ENCODE peak calls at places on chromosomes 5 and 9, in four cellular contexts. R is AG09309, C is spleen, L is adrenal gland. X is an unnamed sample.

GRCh38 chr9:112786834-112787520 is 36.4 kb downstream of the SNX30 start:
- DNase-seq in R (no peak), C (no peak), L (no peak), X (no peak)

GRCh38 chr5:176180339-176180738 is 57.9 kb upstream of the SIMC1 start:
- DNase-seq in R (no peak), C (no peak), L (no peak), X (peak)

GRCh38 chr9:123678038-123678877 is 251.7 kb downstream of the DENND1A start:
- DNase-seq in R (no peak), C (no peak), L (no peak), X (no peak)

GRCh38 chr5:133261993-133262392 is 210.2 kb downstream of the HSPA4 start:
- DNase-seq in R (no peak), C (no peak), L (peak), X (no peak)

GRCh38 chr5:150184990-150185952 is 4.6 kb upstream of the SLC6A7 start:
- DNase-seq in R (no peak), C (no peak), L (no peak), X (no peak)

GRCh38 chr5:124411089-124411488 is 335.4 kb downstream of the ZNF608 start:
- DNase-seq in R (no peak), C (no peak), L (no peak), X (no peak)

GRCh38 chr5:59007460-59008063 is 424.7 kb downstream of the RAB3C start:
- DNase-seq in R (peak), C (no peak), L (no peak), X (no peak)

GRCh38 chr5:173969167-173970049 is 19.6 kb upstream of the C5orf47 start:
- DNase-seq in R (no peak), C (no peak), L (no peak), X (no peak)

GRCh38 chr5:98773214-98773463 is 324 bp upstream of the RGMB start:
- DNase-seq in R (no peak), C (no peak), L (no peak), X (no peak)

GRCh38 chr9:14769235-14769580 is 46.7 kb upstream of the CER1 start:
- DNase-seq in R (no peak), C (no peak), L (peak), X (no peak)

GRCh38 chr5:40914835-40915234 is 5.5 kb downstream of the C7 start:
- DNase-seq in R (no peak), C (no peak), L (peak), X (no peak)

GRCh38 chr9:19809422-19810269 is 20.8 kb upstream of the SLC24A2 start:
- DNase-seq in R (no peak), C (no peak), L (no peak), X (no peak)

GRCh38 chr9:86734762-86735161 is 212.5 kb downstream of the GAS1 start:
- DNase-seq in R (no peak), C (no peak), L (no peak), X (no peak)

GRCh38 chr5:157372472-157372822 is 87.6 kb upstream of the NIPAL4 start:
- DNase-seq in R (no peak), C (no peak), L (no peak), X (no peak)

GRCh38 chr5:101785090-101785489 is 511.0 kb downstream of the SLCO4C1 start:
- DNase-seq in R (no peak), C (no peak), L (no peak), X (no peak)

GRCh38 chr9:29129763-29130162 is 1556.5 kb upstream of the C9orf72 start:
- DNase-seq in R (no peak), C (no peak), L (no peak), X (no peak)

GRCh38 chr5:2207966-2208544 is 325.3 kb upstream of the IRX4 start:
- DNase-seq in R (no peak), C (no peak), L (peak), X (no peak)
- TF ChIP-seq CTCF in R (no peak), C (no peak), L (peak), X (no peak)

GRCh38 chr5:130198927-130199326 is 294.7 kb downstream of the CHSY3 start:
- DNase-seq in R (no peak), C (no peak), L (peak), X (no peak)
- TF ChIP-seq CTCF in R (peak), C (no peak), L (no peak), X (peak)

DNA sequence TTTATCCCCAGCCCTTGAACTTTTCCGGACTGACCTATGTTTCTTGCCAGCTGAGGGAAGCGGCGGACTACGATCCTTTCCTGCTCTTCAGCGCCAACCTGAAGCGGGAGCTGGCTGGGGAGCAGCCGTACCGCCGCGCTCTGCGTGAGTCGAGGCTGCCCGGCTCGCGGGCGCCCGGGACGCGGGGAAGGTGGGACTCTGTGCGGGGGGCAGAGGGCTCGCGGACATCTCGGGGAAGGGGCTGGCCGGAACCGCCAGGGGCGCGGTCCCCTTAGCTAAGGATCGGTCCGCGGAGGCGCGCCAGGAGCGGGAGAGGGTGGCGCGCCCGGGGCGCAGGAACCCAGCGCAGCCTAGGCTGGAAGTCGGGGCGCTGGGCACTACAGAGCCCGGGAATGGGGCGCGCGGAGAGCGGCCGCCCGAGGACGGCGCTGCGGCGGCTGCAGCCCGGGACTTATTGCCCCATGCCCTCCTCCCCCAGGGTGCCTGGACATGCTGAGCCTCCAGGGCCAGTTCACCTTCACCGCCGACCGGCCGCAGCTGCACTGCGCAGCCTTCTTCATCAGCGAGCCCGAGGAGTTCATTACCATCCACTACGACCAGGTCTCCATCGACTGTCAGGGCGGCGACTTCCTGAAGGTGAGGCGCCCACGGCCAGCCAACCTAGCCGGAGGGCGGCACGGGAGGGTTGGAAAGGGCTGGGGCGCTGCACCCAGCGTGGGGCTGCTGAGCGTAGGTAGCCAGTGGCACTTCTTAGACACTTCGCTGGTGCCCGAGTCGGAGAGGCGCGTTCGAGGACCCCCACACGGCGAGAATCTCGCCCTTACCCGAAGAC is 922 bp downstream of the CRHBP start:
- DNase-seq in R (no peak), C (peak), L (no peak), X (no peak)
- TF ChIP-seq CTCF in R (no peak), C (no peak), L (no peak), X (no peak)

GRCh38 chr9:120916573-120916972 is 10.0 kb downstream of the TRAF1 start:
- DNase-seq in R (no peak), C (no peak), L (peak), X (no peak)
- TF ChIP-seq CTCF in R (peak), C (no peak), L (peak), X (no peak)

GRCh38 chr5:103391659-103392058 is 133.1 kb downstream of the MACIR start:
- DNase-seq in R (no peak), C (no peak), L (no peak), X (no peak)

GRCh38 chr5:103389846-103390245 is 131.3 kb downstream of the MACIR start:
- DNase-seq in R (no peak), C (no peak), L (no peak), X (no peak)

GRCh38 chr5:103389362-103389761 is 130.8 kb downstream of the MACIR start:
- DNase-seq in R (no peak), C (no peak), L (no peak), X (no peak)

GRCh38 chr5:103385722-103386121 is 127.2 kb downstream of the MACIR start:
- DNase-seq in R (no peak), C (no peak), L (no peak), X (no peak)
- TF ChIP-seq CTCF in R (peak), C (no peak), L (no peak), X (no peak)